ENCODE peak calls at places on chromosomes 4 and X, in eight cellular contexts. X, Z, Y, K, I, G, J and B are unnamed samples.

GRCh38 chr4:57373971-57374370 is 263.8 kb upstream of the IGFBP7 start:
- DNase-seq in Z (no peak), X (no peak), J (no peak), K (no peak), Y (no peak), I (peak; percentile 3), G (no peak), B (no peak)

GRCh38 chrX:15336023-15336413 is 695 bp upstream of the PIGA start:
- DNase-seq in G (no peak), J (no peak), K (peak; percentile 75), X (peak; percentile 60), Y (peak; percentile 6), Z (no peak), I (peak; percentile 63), B (peak; percentile 69)

GRCh38 chr4:29632199-29632598 is 1088.0 kb upstream of the PCDH7 start:
- DNase-seq in Y (no peak), J (no peak), K (no peak), Z (no peak), I (no peak), G (no peak), X (no peak), B (no peak)

GRCh38 chrX:139691493-139691842 is 16.5 kb downstream of the MCF2 start:
- DNase-seq in J (no peak), Z (no peak), Y (no peak), K (peak; percentile 5), I (peak; percentile 19), G (peak; percentile 42), X (no peak), B (no peak)

GRCh38 chr4:182219400-182219799 is 23.8 kb upstream of the TENM3 start:
- DNase-seq in X (no peak), Y (no peak), I (peak; percentile 41), K (peak; percentile 21), Z (no peak), J (no peak), G (no peak), B (no peak)

GRCh38 chr4:146112389-146112788 is 63.1 kb upstream of the LSM6 start:
- DNase-seq in J (no peak), K (no peak), Y (no peak), Z (no peak), X (no peak), I (no peak), G (no peak), B (no peak)

GRCh38 chrX:55057691-55058249 is 17.1 kb upstream of the PAGE2B start:
- DNase-seq in Y (peak; percentile 37), X (peak; percentile 33), G (no peak), Z (peak; percentile 24), K (peak; percentile 49), J (no peak), I (peak; percentile 54), B (peak; percentile 62)

GRCh38 chrX:134013092-134013497 is 27.7 kb upstream of the GPC3 start:
- DNase-seq in I (peak; percentile 70), Z (no peak), K (peak; percentile 57), G (no peak), Y (no peak), X (peak; percentile 35), J (no peak), B (no peak)

GRCh38 chr4:161061046-161061445 is 1102.8 kb downstream of the FSTL5 start:
- DNase-seq in X (no peak), Z (no peak), I (no peak), G (no peak), J (no peak), Y (no peak), K (no peak), B (no peak)

GRCh38 chr4:146073517-146073916 is 102.0 kb upstream of the LSM6 start:
- DNase-seq in K (no peak), G (no peak), J (no peak), Y (no peak), X (no peak), I (no peak), Z (no peak), B (no peak)

GRCh38 chr4:129641179-129641578 is 545.2 kb downstream of the C4orf33 start:
- DNase-seq in I (peak; percentile 70), J (no peak), X (peak; percentile 43), Z (peak; percentile 61), G (no peak), Y (peak; percentile 11), K (peak; percentile 70), B (peak; percentile 67)

GRCh38 chr4:140071806-140072205 is 82.2 kb downstream of the MAML3 start:
- DNase-seq in J (no peak), I (peak; percentile 98), Y (no peak), G (no peak), K (peak; percentile 94), X (peak; percentile 84), Z (no peak), B (no peak)

GRCh38 chrX:12843668-12844279 is 23.1 kb upstream of the TLR7 start:
- DNase-seq in Y (no peak), K (no peak), I (no peak), G (no peak), X (no peak), J (no peak), Z (no peak), B (no peak)

GRCh38 chr4:8587469-8588195 is 4.9 kb upstream of the CPZ start:
- DNase-seq in Z (no peak), G (no peak), J (no peak), I (no peak), K (no peak), Y (no peak), X (no peak), B (no peak)

GRCh38 chr4:3836041-3836801 is 70.0 kb downstream of the ADRA2C start:
- DNase-seq in I (no peak), J (no peak), Z (peak; percentile 41), K (no peak), X (no peak), Y (no peak), G (no peak), B (no peak)

GRCh38 chr4:115537387-115537786 is 424.0 kb upstream of the NDST4 start:
- DNase-seq in Y (no peak), X (no peak), Z (no peak), J (no peak), I (no peak), K (peak; percentile 1), G (no peak), B (no peak)

GRCh38 chr4:154039435-154040061 is 250.7 kb upstream of the SFRP2 start:
- DNase-seq in I (no peak), G (no peak), K (peak; percentile 10), X (no peak), J (no peak), Z (no peak), Y (no peak), B (no peak)

GRCh38 chr4:102623622-102624021 is 122.5 kb downstream of the NFKB1 start:
- DNase-seq in X (peak; percentile 57), J (no peak), G (no peak), Z (peak; percentile 60), I (peak; percentile 77), Y (no peak), K (peak; percentile 75), B (no peak)

GRCh38 chrX:150058728-150059127 is 120.4 kb upstream of the EOLA2 start:
- DNase-seq in I (no peak), K (no peak), J (no peak), G (no peak), X (peak; percentile 61), Z (no peak), Y (no peak), B (no peak)

GRCh38 chrX:17042046-17042445 is 95.6 kb downstream of the REPS2 start:
- DNase-seq in Y (no peak), I (no peak), Z (no peak), J (no peak), K (peak; percentile 46), G (no peak), X (no peak), B (no peak)
- TF ChIP-seq CTCF in Y (no peak), I (no peak), Z (no peak), J (no peak), K (no peak), G (no peak), X (no peak), B (no peak)

GRCh38 chrX:155023907-155024833 is 1.6 kb upstream of the F8 start:
- DNase-seq in J (no peak), Z (no peak), I (no peak), Y (no peak), X (no peak), G (no peak), K (no peak), B (no peak)

GRCh38 chrX:155026727-155027508 is at the start of gene FUNDC2:
- DNase-seq in I (peak; percentile 95), K (peak; percentile 97), Z (peak; percentile 93), G (peak; percentile 97), J (peak; percentile 96), Y (peak; percentile 94), X (peak; percentile 95), B (peak; percentile 76)

GRCh38 chrX:155020591-155020990 is 1.9 kb downstream of the F8 start:
- DNase-seq in Y (no peak), G (no peak), I (no peak), Z (no peak), J (no peak), X (no peak), K (no peak), B (no peak)

GRCh38 chrX:155026420-155026726 is 271 bp upstream of the FUNDC2 start:
- DNase-seq in J (no peak), G (no peak), Z (no peak), I (no peak), K (no peak), Y (no peak), X (no peak), B (no peak)

GRCh38 chrX:155022587-155022986 is at the start of gene F8:
- DNase-seq in J (no peak), Z (no peak), I (no peak), K (no peak), X (no peak), Y (no peak), G (no peak), B (no peak)
- H3K4me3 ChIP-seq in J (no peak within 1 kb of the TSS), Z (no peak within 1 kb of the TSS), I (no peak within 1 kb of the TSS), K (no peak within 1 kb of the TSS), X (no peak within 1 kb of the TSS), Y (no peak within 1 kb of the TSS), G (peak within 1 kb of the TSS; percentile 21), B (no peak within 1 kb of the TSS)

DNA sequence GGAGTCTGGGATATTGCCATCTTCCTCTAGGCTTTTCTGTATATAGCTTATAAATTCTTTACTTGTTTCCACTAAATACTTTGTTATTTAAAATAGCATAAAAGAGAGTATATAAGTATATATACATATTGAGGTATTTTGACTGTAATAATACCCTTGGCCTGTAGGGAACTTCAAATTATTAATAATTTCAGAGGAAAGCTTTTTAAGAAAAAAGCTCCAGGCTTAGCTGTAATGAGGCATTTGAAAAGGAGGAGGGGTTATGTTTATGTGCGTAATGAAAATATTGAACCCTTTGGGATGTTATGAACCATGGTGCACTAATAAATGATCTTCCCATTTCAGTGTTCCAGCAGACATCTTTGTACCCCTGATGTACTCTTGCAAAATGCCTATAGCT is 578.1 kb downstream of the RPA4 start:
- DNase-seq in G (no peak), Z (no peak), J (no peak), I (no peak), K (no peak), Y (no peak), X (no peak), B (no peak)
- TF ChIP-seq CTCF in G (no peak), Z (no peak), J (no peak), I (no peak), K (no peak), Y (no peak), X (no peak), B (no peak)

DNA sequence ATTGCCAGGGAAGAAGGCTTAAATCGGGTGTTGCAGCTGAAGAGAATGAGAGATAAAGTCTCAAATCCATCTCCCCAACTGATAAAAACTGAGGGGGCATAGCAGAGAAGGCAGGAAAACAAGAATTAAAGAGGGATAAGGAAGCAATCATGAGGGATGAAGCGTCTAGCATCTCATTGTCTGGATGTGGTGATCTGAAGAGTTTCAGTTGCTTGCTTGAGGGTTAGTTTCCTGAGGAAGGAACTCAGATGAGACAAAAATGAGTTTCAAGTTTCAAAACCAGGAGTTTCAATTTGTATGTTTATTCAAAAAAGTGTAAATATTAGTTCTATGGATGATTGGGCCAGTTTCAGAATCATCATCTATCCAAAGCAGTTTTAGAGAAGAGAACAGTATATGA is 496.9 kb downstream of the RAB28 start:
- DNase-seq in Z (no peak), X (no peak), K (no peak), G (no peak), I (no peak), J (no peak), Y (no peak), B (no peak)
- H3K4me3 ChIP-seq in Z (no peak overlapping the region), X (no peak overlapping the region), K (no peak overlapping the region), G (no peak overlapping the region), I (no peak overlapping the region), J (no peak overlapping the region), Y (no peak overlapping the region), B (no peak overlapping the region)